ENCODE peak calls at places on chromosomes 4 and X, in ten cellular contexts. One of them, this sample, is unnamed.

GRCh38 chrX:118286066-118286758 is 59.7 kb upstream of the WDR44 start:
- DNase-seq in T-cell: no peak
- DNase-seq in stimulated activated CD8-positive, alpha-beta memory T cell treated with anti-CD3 and anti-CD28 coated beads, Interleukin-4, amount 100 ng/mL, for 1 hour: no peak
- DNase-seq in DMS 273 treated with DMSO at 0.1 percent for 48 hours: no peak
- DNase-seq in endothelial cell of umbilical vein: no peak
- DNase-seq in astrocyte: peak; percentile 38
- DNase-seq in dorsolateral prefrontal cortex: no peak
- DNase-seq in AG20443: no peak
- DNase-seq in activated CD4-positive, alpha-beta T cell treated with anti-CD3 and anti-CD28 coated beads, Interleukin-2, amount 50 U/mL, for 48 hours: no peak
- DNase-seq in naive B cell: no peak
- DNase-seq in this sample: no peak

GRCh38 chrX:120517936-120518335 is 42.8 kb downstream of the CUL4B start:
- DNase-seq in stimulated activated CD8-positive, alpha-beta memory T cell treated with anti-CD3 and anti-CD28 coated beads, Interleukin-4, amount 100 ng/mL, for 1 hour: no peak
- DNase-seq in astrocyte: peak; percentile 85
- DNase-seq in dorsolateral prefrontal cortex: no peak
- DNase-seq in DMS 273 treated with DMSO at 0.1 percent for 48 hours: no peak
- DNase-seq in naive B cell: no peak
- DNase-seq in AG20443: no peak
- DNase-seq in activated CD4-positive, alpha-beta T cell treated with anti-CD3 and anti-CD28 coated beads, Interleukin-2, amount 50 U/mL, for 48 hours: no peak
- DNase-seq in T-cell: no peak
- DNase-seq in endothelial cell of umbilical vein: peak; percentile 70
- DNase-seq in this sample: no peak

GRCh38 chrX:104566921-104567501 is 1.0 kb downstream of the IL1RAPL2 start:
- DNase-seq in AG20443: peak; percentile 3
- DNase-seq in dorsolateral prefrontal cortex: no peak
- DNase-seq in T-cell: no peak
- DNase-seq in astrocyte: no peak
- DNase-seq in endothelial cell of umbilical vein: no peak
- DNase-seq in naive B cell: no peak
- DNase-seq in stimulated activated CD8-positive, alpha-beta memory T cell treated with anti-CD3 and anti-CD28 coated beads, Interleukin-4, amount 100 ng/mL, for 1 hour: no peak
- DNase-seq in activated CD4-positive, alpha-beta T cell treated with anti-CD3 and anti-CD28 coated beads, Interleukin-2, amount 50 U/mL, for 48 hours: no peak
- DNase-seq in DMS 273 treated with DMSO at 0.1 percent for 48 hours: no peak
- DNase-seq in this sample: no peak

GRCh38 chrX:40173662-40174593 is 76.2 kb upstream of the BCOR start:
- DNase-seq in activated CD4-positive, alpha-beta T cell treated with anti-CD3 and anti-CD28 coated beads, Interleukin-2, amount 50 U/mL, for 48 hours: peak; percentile 81
- DNase-seq in endothelial cell of umbilical vein: peak; percentile 45
- DNase-seq in dorsolateral prefrontal cortex: no peak
- DNase-seq in stimulated activated CD8-positive, alpha-beta memory T cell treated with anti-CD3 and anti-CD28 coated beads, Interleukin-4, amount 100 ng/mL, for 1 hour: no peak
- DNase-seq in astrocyte: no peak
- DNase-seq in T-cell: no peak
- DNase-seq in AG20443: no peak
- DNase-seq in naive B cell: no peak
- DNase-seq in DMS 273 treated with DMSO at 0.1 percent for 48 hours: no peak
- DNase-seq in this sample: no peak

GRCh38 chr4:184283659-184284335 is 66.1 kb upstream of the ENPP6 start:
- DNase-seq in dorsolateral prefrontal cortex: no peak
- DNase-seq in AG20443: no peak
- DNase-seq in endothelial cell of umbilical vein: no peak
- DNase-seq in T-cell: no peak
- DNase-seq in astrocyte: no peak
- DNase-seq in naive B cell: no peak
- DNase-seq in stimulated activated CD8-positive, alpha-beta memory T cell treated with anti-CD3 and anti-CD28 coated beads, Interleukin-4, amount 100 ng/mL, for 1 hour: no peak
- DNase-seq in activated CD4-positive, alpha-beta T cell treated with anti-CD3 and anti-CD28 coated beads, Interleukin-2, amount 50 U/mL, for 48 hours: no peak
- DNase-seq in DMS 273 treated with DMSO at 0.1 percent for 48 hours: no peak
- DNase-seq in this sample: no peak

GRCh38 chrX:108001218-108001814 is 19.1 kb upstream of the TEX13B start:
- DNase-seq in stimulated activated CD8-positive, alpha-beta memory T cell treated with anti-CD3 and anti-CD28 coated beads, Interleukin-4, amount 100 ng/mL, for 1 hour: no peak
- DNase-seq in endothelial cell of umbilical vein: peak; percentile 34
- DNase-seq in naive B cell: no peak
- DNase-seq in activated CD4-positive, alpha-beta T cell treated with anti-CD3 and anti-CD28 coated beads, Interleukin-2, amount 50 U/mL, for 48 hours: peak; percentile 5
- DNase-seq in AG20443: peak; percentile 24
- DNase-seq in astrocyte: peak; percentile 4
- DNase-seq in dorsolateral prefrontal cortex: no peak
- DNase-seq in DMS 273 treated with DMSO at 0.1 percent for 48 hours: peak; percentile 41
- DNase-seq in T-cell: peak; percentile 4
- DNase-seq in this sample: peak; percentile 18

GRCh38 chr4:118361192-118361591 is 8.4 kb upstream of the PRSS12 start:
- DNase-seq in endothelial cell of umbilical vein: no peak
- DNase-seq in DMS 273 treated with DMSO at 0.1 percent for 48 hours: no peak
- DNase-seq in stimulated activated CD8-positive, alpha-beta memory T cell treated with anti-CD3 and anti-CD28 coated beads, Interleukin-4, amount 100 ng/mL, for 1 hour: no peak
- DNase-seq in naive B cell: no peak
- DNase-seq in AG20443: no peak
- DNase-seq in astrocyte: no peak
- DNase-seq in T-cell: no peak
- DNase-seq in dorsolateral prefrontal cortex: no peak
- DNase-seq in activated CD4-positive, alpha-beta T cell treated with anti-CD3 and anti-CD28 coated beads, Interleukin-2, amount 50 U/mL, for 48 hours: no peak
- DNase-seq in this sample: no peak

GRCh38 chr4:86441175-86441960 is 81.5 kb upstream of the MAPK10 start:
- DNase-seq in endothelial cell of umbilical vein: no peak
- DNase-seq in DMS 273 treated with DMSO at 0.1 percent for 48 hours: no peak
- DNase-seq in activated CD4-positive, alpha-beta T cell treated with anti-CD3 and anti-CD28 coated beads, Interleukin-2, amount 50 U/mL, for 48 hours: no peak
- DNase-seq in dorsolateral prefrontal cortex: no peak
- DNase-seq in astrocyte: peak; percentile 49
- DNase-seq in AG20443: no peak
- DNase-seq in T-cell: no peak
- DNase-seq in naive B cell: no peak
- DNase-seq in stimulated activated CD8-positive, alpha-beta memory T cell treated with anti-CD3 and anti-CD28 coated beads, Interleukin-4, amount 100 ng/mL, for 1 hour: no peak
- DNase-seq in this sample: no peak

GRCh38 chr4:81896936-81897335 is 425.2 kb upstream of the RASGEF1B start:
- DNase-seq in stimulated activated CD8-positive, alpha-beta memory T cell treated with anti-CD3 and anti-CD28 coated beads, Interleukin-4, amount 100 ng/mL, for 1 hour: no peak
- DNase-seq in astrocyte: no peak
- DNase-seq in dorsolateral prefrontal cortex: no peak
- DNase-seq in endothelial cell of umbilical vein: no peak
- DNase-seq in T-cell: no peak
- DNase-seq in naive B cell: no peak
- DNase-seq in activated CD4-positive, alpha-beta T cell treated with anti-CD3 and anti-CD28 coated beads, Interleukin-2, amount 50 U/mL, for 48 hours: no peak
- DNase-seq in AG20443: no peak
- DNase-seq in DMS 273 treated with DMSO at 0.1 percent for 48 hours: no peak
- DNase-seq in this sample: no peak

GRCh38 chr4:183185018-183185417 is 86.0 kb downstream of the WWC2 start:
- DNase-seq in naive B cell: no peak
- DNase-seq in dorsolateral prefrontal cortex: no peak
- DNase-seq in activated CD4-positive, alpha-beta T cell treated with anti-CD3 and anti-CD28 coated beads, Interleukin-2, amount 50 U/mL, for 48 hours: peak; percentile 21
- DNase-seq in endothelial cell of umbilical vein: no peak
- DNase-seq in stimulated activated CD8-positive, alpha-beta memory T cell treated with anti-CD3 and anti-CD28 coated beads, Interleukin-4, amount 100 ng/mL, for 1 hour: no peak
- DNase-seq in astrocyte: peak; percentile 97
- DNase-seq in DMS 273 treated with DMSO at 0.1 percent for 48 hours: no peak
- DNase-seq in AG20443: no peak
- DNase-seq in T-cell: no peak
- DNase-seq in this sample: no peak

GRCh38 chr4:8723222-8723980 is 130.8 kb downstream of the CPZ start:
- DNase-seq in astrocyte: no peak
- DNase-seq in stimulated activated CD8-positive, alpha-beta memory T cell treated with anti-CD3 and anti-CD28 coated beads, Interleukin-4, amount 100 ng/mL, for 1 hour: no peak
- DNase-seq in DMS 273 treated with DMSO at 0.1 percent for 48 hours: no peak
- DNase-seq in naive B cell: no peak
- DNase-seq in activated CD4-positive, alpha-beta T cell treated with anti-CD3 and anti-CD28 coated beads, Interleukin-2, amount 50 U/mL, for 48 hours: no peak
- DNase-seq in dorsolateral prefrontal cortex: no peak
- DNase-seq in endothelial cell of umbilical vein: no peak
- DNase-seq in AG20443: no peak
- DNase-seq in T-cell: no peak
- DNase-seq in this sample: no peak

GRCh38 chrX:13144927-13145659 is 100.7 kb upstream of the FAM9C start:
- DNase-seq in AG20443: no peak
- DNase-seq in activated CD4-positive, alpha-beta T cell treated with anti-CD3 and anti-CD28 coated beads, Interleukin-2, amount 50 U/mL, for 48 hours: no peak
- DNase-seq in T-cell: no peak
- DNase-seq in DMS 273 treated with DMSO at 0.1 percent for 48 hours: no peak
- DNase-seq in endothelial cell of umbilical vein: peak; percentile 36
- DNase-seq in naive B cell: no peak
- DNase-seq in stimulated activated CD8-positive, alpha-beta memory T cell treated with anti-CD3 and anti-CD28 coated beads, Interleukin-4, amount 100 ng/mL, for 1 hour: no peak
- DNase-seq in dorsolateral prefrontal cortex: no peak
- DNase-seq in astrocyte: peak; percentile 28
- DNase-seq in this sample: no peak

GRCh38 chr4:151267822-151268535 is 9.0 kb upstream of the PRSS48 start:
- DNase-seq in stimulated activated CD8-positive, alpha-beta memory T cell treated with anti-CD3 and anti-CD28 coated beads, Interleukin-4, amount 100 ng/mL, for 1 hour: no peak
- DNase-seq in AG20443: no peak
- DNase-seq in astrocyte: no peak
- DNase-seq in naive B cell: no peak
- DNase-seq in dorsolateral prefrontal cortex: no peak
- DNase-seq in endothelial cell of umbilical vein: no peak
- DNase-seq in DMS 273 treated with DMSO at 0.1 percent for 48 hours: no peak
- DNase-seq in activated CD4-positive, alpha-beta T cell treated with anti-CD3 and anti-CD28 coated beads, Interleukin-2, amount 50 U/mL, for 48 hours: no peak
- DNase-seq in T-cell: no peak
- DNase-seq in this sample: no peak

GRCh38 chr4:40621592-40622512 is 7.8 kb downstream of the RBM47 start:
- DNase-seq in DMS 273 treated with DMSO at 0.1 percent for 48 hours: no peak
- DNase-seq in activated CD4-positive, alpha-beta T cell treated with anti-CD3 and anti-CD28 coated beads, Interleukin-2, amount 50 U/mL, for 48 hours: peak; percentile 45
- DNase-seq in T-cell: peak; percentile 7
- DNase-seq in stimulated activated CD8-positive, alpha-beta memory T cell treated with anti-CD3 and anti-CD28 coated beads, Interleukin-4, amount 100 ng/mL, for 1 hour: no peak
- DNase-seq in endothelial cell of umbilical vein: no peak
- DNase-seq in dorsolateral prefrontal cortex: no peak
- DNase-seq in naive B cell: peak; percentile 24
- DNase-seq in astrocyte: peak; percentile 100
- DNase-seq in AG20443: peak; percentile 89
- DNase-seq in this sample: peak; percentile 89

GRCh38 chrX:149829751-149830191 is 48.0 kb downstream of the MAGEA9 start:
- DNase-seq in AG20443: no peak
- DNase-seq in T-cell: peak; percentile 32
- DNase-seq in endothelial cell of umbilical vein: no peak
- DNase-seq in astrocyte: peak; percentile 68
- DNase-seq in stimulated activated CD8-positive, alpha-beta memory T cell treated with anti-CD3 and anti-CD28 coated beads, Interleukin-4, amount 100 ng/mL, for 1 hour: no peak
- DNase-seq in dorsolateral prefrontal cortex: no peak
- DNase-seq in naive B cell: no peak
- DNase-seq in activated CD4-positive, alpha-beta T cell treated with anti-CD3 and anti-CD28 coated beads, Interleukin-2, amount 50 U/mL, for 48 hours: peak; percentile 14
- DNase-seq in DMS 273 treated with DMSO at 0.1 percent for 48 hours: no peak
- DNase-seq in this sample: no peak

GRCh38 chr4:48909697-48910096 is 3.1 kb upstream of the OCIAD2 start:
- DNase-seq in DMS 273 treated with DMSO at 0.1 percent for 48 hours: no peak
- DNase-seq in dorsolateral prefrontal cortex: no peak
- DNase-seq in T-cell: no peak
- DNase-seq in AG20443: peak; percentile 93
- DNase-seq in stimulated activated CD8-positive, alpha-beta memory T cell treated with anti-CD3 and anti-CD28 coated beads, Interleukin-4, amount 100 ng/mL, for 1 hour: no peak
- DNase-seq in astrocyte: peak; percentile 99
- DNase-seq in activated CD4-positive, alpha-beta T cell treated with anti-CD3 and anti-CD28 coated beads, Interleukin-2, amount 50 U/mL, for 48 hours: peak; percentile 76
- DNase-seq in endothelial cell of umbilical vein: peak; percentile 93
- DNase-seq in naive B cell: no peak
- DNase-seq in this sample: peak; percentile 95

GRCh38 chrX:155027509-155028066 is 944 bp downstream of the FUNDC2 start:
- DNase-seq in DMS 273 treated with DMSO at 0.1 percent for 48 hours: no peak
- DNase-seq in endothelial cell of umbilical vein: peak; percentile 44
- DNase-seq in naive B cell: no peak
- DNase-seq in AG20443: peak; percentile 27
- DNase-seq in astrocyte: peak; percentile 71
- DNase-seq in activated CD4-positive, alpha-beta T cell treated with anti-CD3 and anti-CD28 coated beads, Interleukin-2, amount 50 U/mL, for 48 hours: no peak
- DNase-seq in stimulated activated CD8-positive, alpha-beta memory T cell treated with anti-CD3 and anti-CD28 coated beads, Interleukin-4, amount 100 ng/mL, for 1 hour: no peak
- DNase-seq in dorsolateral prefrontal cortex: no peak
- DNase-seq in T-cell: no peak
- DNase-seq in this sample: peak; percentile 26

GRCh38 chr4:41410049-41410448 is 127.9 kb upstream of the LIMCH1 start:
- DNase-seq in endothelial cell of umbilical vein: no peak
- DNase-seq in T-cell: no peak
- DNase-seq in naive B cell: no peak
- DNase-seq in activated CD4-positive, alpha-beta T cell treated with anti-CD3 and anti-CD28 coated beads, Interleukin-2, amount 50 U/mL, for 48 hours: no peak
- DNase-seq in DMS 273 treated with DMSO at 0.1 percent for 48 hours: no peak
- DNase-seq in dorsolateral prefrontal cortex: no peak
- DNase-seq in astrocyte: no peak
- DNase-seq in stimulated activated CD8-positive, alpha-beta memory T cell treated with anti-CD3 and anti-CD28 coated beads, Interleukin-4, amount 100 ng/mL, for 1 hour: no peak
- DNase-seq in AG20443: no peak
- DNase-seq in this sample: no peak

GRCh38 chrX:111095974-111096870 is at the start of gene PAK3:
- DNase-seq in T-cell: peak; percentile 7
- DNase-seq in DMS 273 treated with DMSO at 0.1 percent for 48 hours: peak; percentile 67
- DNase-seq in dorsolateral prefrontal cortex: peak; percentile 11
- DNase-seq in astrocyte: peak; percentile 90
- DNase-seq in activated CD4-positive, alpha-beta T cell treated with anti-CD3 and anti-CD28 coated beads, Interleukin-2, amount 50 U/mL, for 48 hours: peak; percentile 20
- DNase-seq in endothelial cell of umbilical vein: peak; percentile 1
- DNase-seq in stimulated activated CD8-positive, alpha-beta memory T cell treated with anti-CD3 and anti-CD28 coated beads, Interleukin-4, amount 100 ng/mL, for 1 hour: no peak
- DNase-seq in AG20443: peak; percentile 25
- DNase-seq in naive B cell: no peak
- DNase-seq in this sample: no peak

GRCh38 chr4:76781698-76782595 is 116.0 kb downstream of the SOWAHB start:
- DNase-seq in AG20443: peak; percentile 85
- DNase-seq in T-cell: no peak
- DNase-seq in activated CD4-positive, alpha-beta T cell treated with anti-CD3 and anti-CD28 coated beads, Interleukin-2, amount 50 U/mL, for 48 hours: no peak
- DNase-seq in endothelial cell of umbilical vein: no peak
- DNase-seq in DMS 273 treated with DMSO at 0.1 percent for 48 hours: no peak
- DNase-seq in naive B cell: no peak
- DNase-seq in astrocyte: peak; percentile 99
- DNase-seq in stimulated activated CD8-positive, alpha-beta memory T cell treated with anti-CD3 and anti-CD28 coated beads, Interleukin-4, amount 100 ng/mL, for 1 hour: no peak
- DNase-seq in dorsolateral prefrontal cortex: no peak
- DNase-seq in this sample: peak; percentile 90

GRCh38 chr4:56871357-56871993 is 36.2 kb upstream of the REST start:
- DNase-seq in activated CD4-positive, alpha-beta T cell treated with anti-CD3 and anti-CD28 coated beads, Interleukin-2, amount 50 U/mL, for 48 hours: no peak
- DNase-seq in naive B cell: no peak
- DNase-seq in DMS 273 treated with DMSO at 0.1 percent for 48 hours: peak; percentile 38
- DNase-seq in dorsolateral prefrontal cortex: no peak
- DNase-seq in astrocyte: no peak
- DNase-seq in endothelial cell of umbilical vein: no peak
- DNase-seq in stimulated activated CD8-positive, alpha-beta memory T cell treated with anti-CD3 and anti-CD28 coated beads, Interleukin-4, amount 100 ng/mL, for 1 hour: no peak
- DNase-seq in T-cell: no peak
- DNase-seq in AG20443: peak; percentile 27
- DNase-seq in this sample: peak; percentile 24

GRCh38 chr4:57405359-57405758 is 295.2 kb upstream of the IGFBP7 start:
- DNase-seq in stimulated activated CD8-positive, alpha-beta memory T cell treated with anti-CD3 and anti-CD28 coated beads, Interleukin-4, amount 100 ng/mL, for 1 hour: no peak
- DNase-seq in naive B cell: no peak
- DNase-seq in activated CD4-positive, alpha-beta T cell treated with anti-CD3 and anti-CD28 coated beads, Interleukin-2, amount 50 U/mL, for 48 hours: no peak
- DNase-seq in dorsolateral prefrontal cortex: no peak
- DNase-seq in endothelial cell of umbilical vein: no peak
- DNase-seq in AG20443: peak; percentile 71
- DNase-seq in T-cell: no peak
- DNase-seq in DMS 273 treated with DMSO at 0.1 percent for 48 hours: no peak
- DNase-seq in astrocyte: peak; percentile 47
- DNase-seq in this sample: peak; percentile 26

GRCh38 chrX:7263961-7264360 is 116.0 kb upstream of the PUDP start:
- DNase-seq in endothelial cell of umbilical vein: no peak
- DNase-seq in T-cell: no peak
- DNase-seq in dorsolateral prefrontal cortex: no peak
- DNase-seq in astrocyte: no peak
- DNase-seq in naive B cell: no peak
- DNase-seq in DMS 273 treated with DMSO at 0.1 percent for 48 hours: no peak
- DNase-seq in activated CD4-positive, alpha-beta T cell treated with anti-CD3 and anti-CD28 coated beads, Interleukin-2, amount 50 U/mL, for 48 hours: no peak
- DNase-seq in stimulated activated CD8-positive, alpha-beta memory T cell treated with anti-CD3 and anti-CD28 coated beads, Interleukin-4, amount 100 ng/mL, for 1 hour: no peak
- DNase-seq in AG20443: peak; percentile 10
- DNase-seq in this sample: peak; percentile 45

GRCh38 chrX:84737471-84737871 is 235.2 kb upstream of the HDX start:
- DNase-seq in endothelial cell of umbilical vein: no peak
- DNase-seq in naive B cell: no peak
- DNase-seq in activated CD4-positive, alpha-beta T cell treated with anti-CD3 and anti-CD28 coated beads, Interleukin-2, amount 50 U/mL, for 48 hours: no peak
- DNase-seq in dorsolateral prefrontal cortex: no peak
- DNase-seq in stimulated activated CD8-positive, alpha-beta memory T cell treated with anti-CD3 and anti-CD28 coated beads, Interleukin-4, amount 100 ng/mL, for 1 hour: no peak
- DNase-seq in DMS 273 treated with DMSO at 0.1 percent for 48 hours: no peak
- DNase-seq in AG20443: no peak
- DNase-seq in astrocyte: no peak
- DNase-seq in T-cell: no peak
- DNase-seq in this sample: no peak

GRCh38 chr4:8101213-8101781 is 57.3 kb downstream of the ABLIM2 start:
- DNase-seq in dorsolateral prefrontal cortex: peak; percentile 20
- DNase-seq in naive B cell: no peak
- DNase-seq in stimulated activated CD8-positive, alpha-beta memory T cell treated with anti-CD3 and anti-CD28 coated beads, Interleukin-4, amount 100 ng/mL, for 1 hour: no peak
- DNase-seq in T-cell: no peak
- DNase-seq in AG20443: peak; percentile 53
- DNase-seq in endothelial cell of umbilical vein: no peak
- DNase-seq in activated CD4-positive, alpha-beta T cell treated with anti-CD3 and anti-CD28 coated beads, Interleukin-2, amount 50 U/mL, for 48 hours: no peak
- DNase-seq in DMS 273 treated with DMSO at 0.1 percent for 48 hours: no peak
- DNase-seq in astrocyte: no peak
- DNase-seq in this sample: peak; percentile 28

GRCh38 chrX:18793601-18794089 is 86.2 kb downstream of the PPEF1 start:
- DNase-seq in stimulated activated CD8-positive, alpha-beta memory T cell treated with anti-CD3 and anti-CD28 coated beads, Interleukin-4, amount 100 ng/mL, for 1 hour: no peak
- DNase-seq in endothelial cell of umbilical vein: peak; percentile 46
- DNase-seq in AG20443: no peak
- DNase-seq in astrocyte: no peak
- DNase-seq in dorsolateral prefrontal cortex: no peak
- DNase-seq in activated CD4-positive, alpha-beta T cell treated with anti-CD3 and anti-CD28 coated beads, Interleukin-2, amount 50 U/mL, for 48 hours: no peak
- DNase-seq in DMS 273 treated with DMSO at 0.1 percent for 48 hours: no peak
- DNase-seq in naive B cell: no peak
- DNase-seq in T-cell: no peak
- DNase-seq in this sample: no peak

GRCh38 chrX:120457766-120458180 is 11.3 kb downstream of the LAMP2 start:
- DNase-seq in AG20443: peak; percentile 35
- DNase-seq in astrocyte: peak; percentile 90
- DNase-seq in endothelial cell of umbilical vein: no peak
- DNase-seq in naive B cell: no peak
- DNase-seq in stimulated activated CD8-positive, alpha-beta memory T cell treated with anti-CD3 and anti-CD28 coated beads, Interleukin-4, amount 100 ng/mL, for 1 hour: no peak
- DNase-seq in T-cell: no peak
- DNase-seq in dorsolateral prefrontal cortex: no peak
- DNase-seq in activated CD4-positive, alpha-beta T cell treated with anti-CD3 and anti-CD28 coated beads, Interleukin-2, amount 50 U/mL, for 48 hours: no peak
- DNase-seq in DMS 273 treated with DMSO at 0.1 percent for 48 hours: no peak
- DNase-seq in this sample: peak; percentile 54

GRCh38 chr4:76283900-76284299 is 22.6 kb upstream of the STBD1 start:
- DNase-seq in naive B cell: no peak
- DNase-seq in stimulated activated CD8-positive, alpha-beta memory T cell treated with anti-CD3 and anti-CD28 coated beads, Interleukin-4, amount 100 ng/mL, for 1 hour: no peak
- DNase-seq in T-cell: no peak
- DNase-seq in dorsolateral prefrontal cortex: no peak
- DNase-seq in endothelial cell of umbilical vein: no peak
- DNase-seq in AG20443: no peak
- DNase-seq in DMS 273 treated with DMSO at 0.1 percent for 48 hours: no peak
- DNase-seq in astrocyte: no peak
- DNase-seq in activated CD4-positive, alpha-beta T cell treated with anti-CD3 and anti-CD28 coated beads, Interleukin-2, amount 50 U/mL, for 48 hours: no peak
- DNase-seq in this sample: no peak

This sample was measured in AG08395.